ENCODE peak calls at places on chromosomes 4 and X, in five cellular contexts. X is AG04449, R is heart right ventricle, U is lower lobe of right lung, H is heart left ventricle. S is an unnamed sample.

GRCh38 chr4:13706130-13706529 is 78.6 kb upstream of the BOD1L1 start:
- DNase-seq in X (no peak), R (no peak), U (no peak), H (peak), S (no peak)

GRCh38 chrX:78357342-78358055 is 30.1 kb upstream of the CYSLTR1 start:
- DNase-seq in X (no peak), R (no peak), U (no peak), H (no peak), S (no peak)

GRCh38 chr4:95539056-95539455 is 9.7 kb downstream of the UNC5C start:
- DNase-seq in X (no peak), R (no peak), U (no peak), H (no peak), S (no peak)

GRCh38 chr4:92100980-92101379 is 202.8 kb upstream of the GRID2 start:
- DNase-seq in X (no peak), R (no peak), U (no peak), H (no peak), S (no peak)

GRCh38 chr4:15601862-15602261 is 53.3 kb downstream of the FBXL5 start:
- DNase-seq in X (no peak), R (no peak), U (no peak), H (no peak), S (no peak)

GRCh38 chr4:8345946-8346814 is 76.6 kb downstream of the HTRA3 start:
- DNase-seq in X (no peak), R (no peak), U (no peak), H (no peak), S (no peak)

GRCh38 chr4:108192056-108192455 is 23.3 kb upstream of the LEF1 start:
- DNase-seq in X (no peak), R (no peak), U (no peak), H (no peak), S (no peak)

GRCh38 chrX:13360146-13360545 is 40.3 kb upstream of the ATXN3L start:
- DNase-seq in X (no peak), R (peak), U (no peak), H (peak), S (no peak)

GRCh38 chrX:120293015-120293414 is 18.2 kb downstream of the TMEM255A start:
- DNase-seq in X (no peak), R (no peak), U (no peak), H (no peak), S (no peak)

GRCh38 chr4:69032847-69033638 is 63.2 kb upstream of the UGT2B7 start:
- DNase-seq in X (no peak), R (no peak), U (no peak), H (no peak), S (no peak)

GRCh38 chr4:22689428-22689827 is 3.3 kb upstream of the GBA3 start:
- DNase-seq in X (no peak), R (no peak), U (no peak), H (no peak), S (no peak)

GRCh38 chr4:73069338-73070071 is at the start of gene COX18:
- DNase-seq in X (peak), R (peak), U (peak), H (peak), S (peak)

GRCh38 chrX:101658661-101659477 is 781 bp downstream of the ARMCX2 start:
- DNase-seq in X (no peak), R (peak), U (peak), H (peak), S (peak)

GRCh38 chrX:45843518-45843917 is 642.8 kb upstream of the DIPK2B start:
- DNase-seq in X (no peak), R (no peak), U (no peak), H (no peak), S (no peak)

GRCh38 chrX:72052415-72053090 is 79.2 kb downstream of the RTL5 start:
- DNase-seq in X (no peak), R (no peak), U (no peak), H (no peak), S (peak)

GRCh38 chr4:150543042-150543441 is 38.9 kb upstream of the MAB21L2 start:
- DNase-seq in X (no peak), R (no peak), U (no peak), H (no peak), S (no peak)

GRCh38 chr4:186591651-186592050 is 36.3 kb upstream of the MTNR1A start:
- DNase-seq in X (no peak), R (no peak), U (no peak), H (no peak), S (no peak)

GRCh38 chr4:102627831-102628523 is 126.8 kb downstream of the NFKB1 start:
- DNase-seq in X (no peak), R (no peak), U (no peak), H (no peak), S (peak)

GRCh38 chr4:128354205-128354821 is 66.7 kb upstream of the PGRMC2 start:
- DNase-seq in X (peak), R (peak), U (no peak), H (no peak), S (peak)

GRCh38 chrX:143633530-143634372 is 2.1 kb downstream of the SLITRK4 start:
- DNase-seq in X (no peak), R (peak), U (peak), H (no peak), S (no peak)

GRCh38 chr4:187017156-187017555 is 293.5 kb upstream of the FAT1 start:
- DNase-seq in X (no peak), R (no peak), U (no peak), H (no peak), S (no peak)

GRCh38 chr4:94345267-94345666 is 2.6 kb upstream of the HPGDS start:
- DNase-seq in X (no peak), R (no peak), U (no peak), H (no peak), S (no peak)

DNA sequence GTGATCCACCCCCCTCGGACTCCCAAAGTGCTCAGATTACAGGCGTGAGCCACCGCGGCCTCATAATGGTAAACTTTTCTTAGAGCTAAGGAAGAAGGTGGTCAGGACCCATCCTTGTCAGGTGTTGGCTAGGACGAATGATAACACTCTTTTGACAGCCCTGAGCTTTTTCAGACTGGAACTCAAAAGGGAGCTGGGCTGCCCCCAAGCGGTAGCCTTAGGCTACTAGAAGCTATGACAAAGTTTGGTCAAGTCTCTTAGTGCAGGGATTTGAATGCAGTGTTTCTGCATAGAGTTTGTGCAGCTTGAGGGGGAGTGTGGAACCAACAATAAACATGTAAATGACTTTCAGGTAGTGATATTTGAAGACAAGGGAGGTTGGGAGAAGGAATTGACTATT is 11.8 kb upstream of the HSD17B10 start:
- DNase-seq in X (no peak), R (peak), U (peak), H (no peak), S (peak)
- TF ChIP-seq CTCF in X (peak), R (peak), U (peak), H (peak), S (peak)

GRCh38 chrX:40172980-40173661 is 75.4 kb upstream of the BCOR start:
- DNase-seq in X (no peak), R (no peak), U (no peak), H (no peak), S (no peak)
- H3K4me3 ChIP-seq in X (no peak), R (no peak), U (peak), H (peak), S (no peak)

DNA sequence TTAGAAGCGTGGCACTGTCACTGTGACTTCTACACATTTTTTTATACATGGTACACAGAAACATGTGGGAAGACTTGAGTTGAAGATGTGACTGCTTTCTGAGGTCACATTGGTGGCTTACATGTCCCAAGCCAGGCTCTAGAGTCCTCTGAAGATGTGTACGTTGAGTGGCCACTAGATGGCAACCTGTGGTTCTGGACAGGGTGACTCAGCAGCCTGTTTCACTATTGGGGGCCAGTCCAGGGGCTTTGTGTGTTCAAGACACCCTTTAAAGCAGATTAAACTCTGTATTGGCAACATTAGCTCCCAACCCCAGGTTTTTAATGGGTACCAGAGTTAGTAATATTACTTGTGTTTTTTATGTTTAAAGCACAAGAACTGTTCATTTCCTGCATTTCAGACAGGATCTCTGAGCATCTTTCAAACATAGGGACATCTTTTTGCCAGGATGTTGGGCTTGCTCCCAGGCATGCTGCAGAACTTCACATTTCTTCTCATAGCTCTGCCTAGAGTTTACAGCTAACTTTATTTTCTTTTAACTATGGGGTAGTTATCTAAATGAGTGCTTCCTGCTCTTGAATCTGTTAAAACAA is 53.0 kb downstream of the DCUN1D4 start:
- DNase-seq in X (peak), R (no peak), U (no peak), H (peak), S (peak)
- TF ChIP-seq CTCF in X (peak), R (peak), U (peak), H (peak), S (peak)

DNA sequence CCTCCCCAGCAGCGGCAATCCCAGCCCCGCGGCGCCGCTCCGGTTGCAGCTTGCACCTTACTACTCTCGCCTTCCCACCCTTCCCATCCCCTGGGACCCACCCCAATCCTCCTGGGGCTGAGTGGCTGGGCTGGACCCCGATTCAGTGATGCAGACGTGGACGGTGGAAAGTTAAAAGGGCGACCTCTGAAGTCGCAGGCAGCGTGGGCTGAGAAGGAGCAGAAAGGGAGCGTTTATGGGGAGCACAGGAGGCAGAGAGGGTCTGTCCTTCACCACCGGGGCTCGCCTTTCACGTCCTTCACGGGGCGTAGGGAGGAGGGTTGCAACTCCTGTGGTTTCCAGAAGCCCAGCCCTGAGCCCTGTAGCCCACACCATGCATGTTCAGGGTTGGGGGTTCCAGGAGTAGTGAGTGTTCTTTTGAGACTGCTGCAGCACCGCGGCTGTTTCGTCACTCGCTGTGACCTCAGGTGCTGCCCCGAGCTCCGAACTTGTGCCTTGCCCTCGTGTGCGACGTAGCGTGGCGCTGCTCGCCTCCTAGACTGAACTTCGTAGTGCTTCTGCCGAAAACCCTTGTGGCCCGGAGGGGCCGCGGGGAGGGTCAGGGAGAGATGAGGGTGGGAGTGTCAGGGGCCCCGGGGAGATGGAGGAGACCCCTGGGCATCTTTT is 1.5 kb downstream of the NHS start:
- DNase-seq in X (no peak), R (peak), U (no peak), H (no peak), S (peak)
- H3K4me3 ChIP-seq in X (peak), R (peak), U (peak), H (peak), S (peak)

DNA sequence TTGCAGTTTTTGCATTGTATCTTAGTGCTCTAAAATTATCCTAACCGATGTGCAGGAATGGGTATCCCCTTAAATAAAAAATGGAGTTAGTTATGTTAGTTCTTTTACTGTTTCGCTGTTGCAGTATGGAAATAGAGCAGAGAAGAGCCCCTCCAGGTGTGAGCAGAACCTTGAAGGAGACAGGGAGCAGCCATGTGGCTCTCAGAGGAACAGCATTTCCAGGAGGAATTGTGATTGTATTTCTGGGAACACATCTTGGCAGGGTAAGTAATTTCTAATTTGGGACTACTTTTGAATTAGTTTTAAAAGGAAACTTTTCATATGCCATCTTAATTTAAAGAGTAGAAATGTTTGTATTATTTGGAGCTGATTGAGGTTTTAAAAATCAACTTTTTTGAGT is 5.3 kb upstream of the CCDC158 start:
- DNase-seq in X (no peak), R (no peak), U (no peak), H (no peak), S (no peak)
- TF ChIP-seq CTCF in X (no peak), R (no peak), U (no peak), H (no peak), S (peak)

DNA sequence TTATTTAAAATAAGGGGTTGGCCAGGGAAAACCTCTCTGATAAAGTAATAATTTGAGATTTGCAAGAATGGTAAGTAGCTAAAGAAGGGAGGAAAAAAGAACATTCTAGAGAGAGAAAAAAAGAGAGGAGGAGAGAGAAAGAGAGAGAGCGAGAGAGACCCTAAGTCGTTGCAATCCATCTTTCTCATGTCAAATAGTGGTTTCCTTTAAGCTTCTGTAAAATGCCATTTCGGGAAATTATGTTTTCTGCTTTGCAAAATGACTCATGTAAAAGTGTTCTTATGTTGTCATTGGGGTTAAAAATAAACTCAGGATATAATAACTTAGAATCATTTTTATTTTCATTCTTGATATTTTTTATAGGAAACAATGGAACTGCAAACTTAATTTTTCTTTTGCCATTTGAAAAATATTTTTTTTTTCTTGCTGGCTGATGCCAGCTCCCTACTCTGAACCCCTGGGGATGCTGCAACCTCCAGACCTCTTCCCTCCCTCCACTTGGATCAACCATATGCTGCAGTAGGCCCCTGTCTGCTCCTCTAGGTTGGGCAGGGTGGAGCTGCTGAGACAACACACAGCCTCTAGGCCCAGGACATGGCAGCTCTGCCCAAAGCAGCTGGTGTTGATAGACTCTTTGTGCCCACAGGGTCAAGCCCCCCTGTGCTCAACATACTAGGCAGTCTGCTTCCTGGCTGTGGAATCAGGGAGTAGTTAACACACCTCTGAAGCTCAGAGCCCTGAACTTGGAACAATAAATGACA is 19.7 kb upstream of the CLNK start:
- DNase-seq in X (no peak), R (no peak), U (no peak), H (no peak), S (peak)
- H3K4me3 ChIP-seq in X (no peak), R (no peak), U (no peak), H (no peak), S (no peak)

S was measured in astrocyte of the spinal cord.